ENCODE peak calls at places on chromosome 11, in ten cellular contexts. X is progenitor cell of endocrine pancreas; Z is brain microvascular endothelial cell; V is right lobe of liver; R is activated T-cell treated with anti-CD3 and anti-CD28 coated beads, Interleukin-2, amount 50 U/mL, for 4 hours; C is NCI-H774; G is body of pancreas; F is stomach; I is mesendoderm; W is anterior cingulate cortex. B is an unnamed sample.

GRCh38 chr11:8097062-8097814 is 16.2 kb downstream of the TUB start:
- DNase-seq in G (no peak), C (no peak), V (no peak), Z (no peak), F (peak), X (no peak), W (no peak), I (no peak), R (no peak), B (no peak)

GRCh38 chr11:119796363-119797060 is 67.5 kb upstream of the NECTIN1 start:
- DNase-seq in F (no peak), I (no peak), W (no peak), Z (no peak), R (no peak), G (no peak), X (no peak), C (no peak), V (no peak), B (no peak)

GRCh38 chr11:118895093-118896039 is 11.7 kb downstream of the CXCR5 start:
- DNase-seq in G (peak), C (no peak), V (peak), R (peak), I (no peak), Z (no peak), W (no peak), X (no peak), F (no peak), B (no peak)

GRCh38 chr11:120205596-120206161 is 5.2 kb upstream of the OAF start:
- DNase-seq in R (no peak), Z (peak), I (no peak), G (no peak), W (no peak), X (no peak), F (no peak), V (no peak), C (no peak), B (no peak)

GRCh38 chr11:121936781-121937447 is 179.1 kb downstream of the BLID start:
- DNase-seq in I (no peak), V (no peak), R (no peak), W (no peak), G (no peak), Z (peak), F (no peak), X (no peak), C (no peak), B (no peak)

GRCh38 chr11:72685560-72686480 is 11.6 kb upstream of the PDE2A start:
- DNase-seq in G (peak), X (no peak), Z (no peak), W (no peak), V (no peak), C (no peak), I (no peak), R (peak), F (no peak), B (no peak)

GRCh38 chr11:70913715-70914231 is 338.6 kb downstream of the SHANK2 start:
- DNase-seq in G (no peak), V (no peak), W (peak), R (no peak), I (peak), X (no peak), F (peak), Z (no peak), C (peak), B (peak)

GRCh38 chr11:96257972-96258951 is 84.7 kb downstream of the MAML2 start:
- DNase-seq in I (no peak), F (no peak), R (peak), V (no peak), W (no peak), C (no peak), Z (no peak), G (no peak), X (no peak), B (no peak)

GRCh38 chr11:37450613-37451012 is 852.6 kb upstream of the RAG2 start:
- DNase-seq in R (no peak), C (no peak), W (no peak), I (no peak), V (no peak), F (no peak), G (no peak), X (no peak), Z (no peak), B (no peak)

GRCh38 chr11:74538680-74539079 is 45.2 kb upstream of the LIPT2 start:
- DNase-seq in I (peak), Z (no peak), X (no peak), R (no peak), F (no peak), G (no peak), W (no peak), C (no peak), V (no peak), B (no peak)

GRCh38 chr11:12235945-12236743 is 125.8 kb downstream of the MICAL2 start:
- DNase-seq in C (peak), X (no peak), Z (peak), I (peak), F (peak), W (no peak), G (no peak), V (no peak), R (no peak), B (peak)

GRCh38 chr11:117299351-117300300 is 8.5 kb downstream of the BACE1-AS start:
- DNase-seq in C (no peak), Z (no peak), R (no peak), X (peak), G (peak), I (peak), F (no peak), V (peak), W (no peak), B (no peak)

GRCh38 chr11:1511937-1512496 is 25.4 kb upstream of the MOB2 start:
- DNase-seq in X (no peak), C (no peak), I (no peak), G (no peak), R (no peak), W (no peak), V (peak), Z (no peak), F (no peak), B (no peak)

GRCh38 chr11:94793002-94793401 is 24.8 kb downstream of the AMOTL1 start:
- DNase-seq in Z (no peak), V (no peak), W (no peak), X (no peak), C (no peak), R (no peak), G (no peak), I (no peak), F (no peak), B (no peak)

GRCh38 chr11:73652046-73652730 is 5.8 kb downstream of the PLEKHB1 start:
- DNase-seq in F (no peak), V (no peak), C (no peak), I (peak), W (peak), R (no peak), Z (no peak), G (peak), X (no peak), B (no peak)

GRCh38 chr11:120622189-120622912 is 110.8 kb downstream of the GRIK4 start:
- DNase-seq in G (no peak), X (no peak), F (no peak), I (no peak), W (no peak), C (no peak), R (no peak), V (no peak), Z (no peak), B (no peak)

GRCh38 chr11:2217211-2218081 is 45.8 kb upstream of the TH start:
- DNase-seq in V (peak), W (no peak), C (no peak), F (no peak), Z (no peak), R (peak), I (no peak), G (peak), X (no peak), B (no peak)

GRCh38 chr11:102244681-102245409 is 72.4 kb upstream of the BIRC3 start:
- DNase-seq in Z (peak), X (no peak), R (no peak), F (no peak), C (no peak), I (no peak), G (no peak), W (no peak), V (no peak), B (no peak)

GRCh38 chr11:26143553-26144308 is 188.2 kb upstream of the ANO3 start:
- DNase-seq in I (peak), F (no peak), R (no peak), V (no peak), X (no peak), Z (no peak), G (no peak), C (no peak), W (no peak), B (no peak)

GRCh38 chr11:37364246-37364839 is 766.3 kb upstream of the RAG2 start:
- DNase-seq in I (peak), R (no peak), V (no peak), G (no peak), C (no peak), Z (no peak), X (no peak), F (no peak), W (no peak), B (no peak)

GRCh38 chr11:94895451-94895850 is 77.9 kb downstream of the CWC15 start:
- DNase-seq in Z (peak), X (no peak), R (no peak), C (no peak), I (peak), W (no peak), V (no peak), F (no peak), G (no peak), B (no peak)

GRCh38 chr11:9701799-9702198 is 37.9 kb downstream of the SWAP70 start:
- DNase-seq in X (no peak), W (no peak), V (no peak), F (no peak), Z (no peak), C (no peak), G (no peak), I (no peak), R (no peak), B (no peak)

GRCh38 chr11:92180226-92180625 is 44.4 kb upstream of the FAT3 start:
- DNase-seq in R (no peak), X (no peak), V (no peak), C (no peak), I (peak), F (no peak), G (no peak), W (no peak), Z (no peak), B (no peak)

GRCh38 chr11:35036642-35037041 is 102.3 kb upstream of the CD44 start:
- DNase-seq in R (no peak), C (no peak), F (no peak), I (no peak), G (no peak), V (no peak), X (no peak), Z (no peak), W (no peak), B (no peak)

GRCh38 chr11:101860694-101861371 is 54.0 kb upstream of the CEP126 start:
- DNase-seq in F (peak), V (no peak), X (no peak), C (no peak), Z (peak), R (peak), W (peak), I (peak), G (peak), B (peak)

GRCh38 chr11:109512680-109513079 is 90.7 kb downstream of the C11orf87 start:
- DNase-seq in R (no peak), I (no peak), C (no peak), G (no peak), Z (no peak), F (no peak), V (no peak), X (no peak), W (no peak), B (no peak)

GRCh38 chr11:122748968-122749687 is 89.2 kb upstream of the CRTAM start:
- DNase-seq in C (no peak), X (no peak), G (no peak), I (no peak), Z (peak), V (no peak), R (peak), F (no peak), W (peak), B (no peak)

GRCh38 chr11:111417011-111417765 is 38.1 kb upstream of the POU2AF1 start:
- DNase-seq in W (no peak), C (no peak), R (peak), V (no peak), F (no peak), I (no peak), Z (no peak), X (no peak), G (no peak), B (no peak)

GRCh38 chr11:36162909-36163434 is 126.3 kb downstream of the COMMD9 start:
- DNase-seq in X (no peak), Z (no peak), F (no peak), I (no peak), R (no peak), C (no peak), G (no peak), V (no peak), W (no peak), B (no peak)

GRCh38 chr11:134554861-134555260 is 142.8 kb upstream of the B3GAT1 start:
- DNase-seq in F (no peak), G (no peak), R (no peak), V (no peak), C (no peak), Z (no peak), X (no peak), W (no peak), I (no peak), B (no peak)

GRCh38 chr11:114522818-114523217 is 36.9 kb downstream of the NXPE1 start:
- DNase-seq in I (no peak), G (no peak), W (no peak), Z (no peak), C (no peak), X (no peak), R (no peak), V (no peak), F (no peak), B (no peak)

GRCh38 chr11:48043111-48043997 is 63.0 kb downstream of the PTPRJ start:
- DNase-seq in G (no peak), V (no peak), C (no peak), I (no peak), X (no peak), Z (no peak), F (no peak), R (no peak), W (no peak), B (no peak)

GRCh38 chr11:76597533-76598425 is 72.8 kb downstream of the LRRC32 start:
- DNase-seq in R (no peak), F (no peak), C (no peak), W (no peak), Z (no peak), X (no peak), V (no peak), I (no peak), G (no peak), B (no peak)

GRCh38 chr11:63671322-63672155 is at the start of gene ATL3:
- DNase-seq in G (peak), V (peak), C (peak), Z (peak), W (peak), R (peak), F (peak), I (peak), X (peak), B (peak)

B was measured in mucosa of descending colon.